ENCODE peak calls at places on chromosomes 16 and 17, in eight cellular contexts. A, H, N, Q, U, B, M and Z are unnamed samples.
A peak's percentile ranks its signal among the peaks of the same experiment; 100 is the strongest.

GRCh38 chr16:66188786-66189725 is 177.4 kb upstream of the CDH5 start:
- DNase-seq in A (no peak), H (no peak), N (no peak), Q (no peak), U (no peak), B (peak; percentile 78), M (no peak), Z (no peak)

GRCh38 chr16:89722392-89723278 is 1.3 kb downstream of the ZNF276 start:
- DNase-seq in A (peak; percentile 94), H (no peak), N (peak; percentile 43), Q (no peak), U (no peak), B (no peak), M (no peak), Z (no peak)

GRCh38 chr17:74429604-74430384 is 2.1 kb upstream of the GPRC5C start:
- DNase-seq in A (no peak), H (no peak), N (no peak), Q (no peak), U (peak; percentile 32), B (no peak), M (no peak), Z (no peak)

GRCh38 chr16:49641250-49641649 is 214.7 kb downstream of the ZNF423 start:
- DNase-seq in A (peak; percentile 73), H (no peak), N (no peak), Q (no peak), U (no peak), B (no peak), M (no peak), Z (no peak)

GRCh38 chr16:85424260-85425060 is 188.7 kb upstream of the GSE1 start:
- DNase-seq in A (peak; percentile 80), H (no peak), N (no peak), Q (no peak), U (peak; percentile 0), B (peak; percentile 49), M (no peak), Z (no peak)

GRCh38 chr17:36705651-36706436 is 104.5 kb downstream of the MRM1 start:
- DNase-seq in A (no peak), H (peak; percentile 42), N (no peak), Q (no peak), U (peak; percentile 57), B (no peak), M (peak; percentile 70), Z (no peak)

GRCh38 chr17:39231587-39232551 is 6.1 kb upstream of the STAC2 start:
- DNase-seq in A (no peak), H (peak; percentile 55), N (no peak), Q (peak; percentile 60), U (peak; percentile 81), B (no peak), M (no peak), Z (no peak)

GRCh38 chr17:60646701-60647100 is 30.9 kb upstream of the BCAS3 start:
- DNase-seq in A (no peak), H (no peak), N (no peak), Q (no peak), U (no peak), B (no peak), M (no peak), Z (no peak)

GRCh38 chr16:57039148-57039812 is 49.9 kb downstream of the NLRC5 start:
- DNase-seq in A (no peak), H (peak; percentile 66), N (no peak), Q (no peak), U (no peak), B (no peak), M (no peak), Z (no peak)

GRCh38 chr17:7045492-7046126 is 1.7 kb upstream of the SLC16A11 start:
- DNase-seq in A (no peak), H (peak; percentile 73), N (no peak), Q (peak; percentile 33), U (peak; percentile 39), B (no peak), M (peak; percentile 52), Z (no peak)

GRCh38 chr17:39236383-39236927 is 10.7 kb upstream of the STAC2 start:
- DNase-seq in A (peak; percentile 36), H (no peak), N (no peak), Q (no peak), U (no peak), B (no peak), M (no peak), Z (no peak)